ENCODE peak calls at places on chromosomes 3 and 15, in four cellular contexts. K is tibial artery, L is sigmoid colon, H is right atrium auricular region. X is an unnamed sample.

GRCh38 chr3:4895848-4896247 is 83.4 kb upstream of the BHLHE40 start:
- DNase-seq in K (peak), L (no peak), H (no peak), X (no peak)

GRCh38 chr3:141530133-141530768 is 43.4 kb downstream of the RASA2 start:
- DNase-seq in K (no peak), L (no peak), H (no peak), X (no peak)

GRCh38 chr3:136197159-136197715 is 1.1 kb upstream of the MSL2 start:
- DNase-seq in K (no peak), L (no peak), H (no peak), X (no peak)

GRCh38 chr3:77259701-77260100 is 219.8 kb downstream of the ROBO2 start:
- DNase-seq in K (no peak), L (no peak), H (no peak), X (no peak)

GRCh38 chr3:45043715-45044299 is 17.7 kb downstream of the CLEC3B start:
- DNase-seq in K (no peak), L (no peak), H (no peak), X (no peak)

GRCh38 chr3:197151562-197151961 is 121.9 kb upstream of the MELTF start:
- DNase-seq in K (peak), L (no peak), H (peak), X (no peak)

GRCh38 chr3:33645060-33645841 is 72.8 kb downstream of the CLASP2 start:
- DNase-seq in K (no peak), L (no peak), H (no peak), X (no peak)

GRCh38 chr3:31815631-31816440 is 165.2 kb downstream of the OSBPL10 start:
- DNase-seq in K (no peak), L (no peak), H (no peak), X (no peak)

GRCh38 chr15:84955089-84955848 is 26.4 kb upstream of the PDE8A start:
- DNase-seq in K (peak), L (peak), H (peak), X (no peak)

GRCh38 chr15:89307791-89308190 is 26.8 kb downstream of the POLG start:
- DNase-seq in K (no peak), L (no peak), H (no peak), X (no peak)

GRCh38 chr3:136989781-136990524 is 32.2 kb downstream of the IL20RB start:
- DNase-seq in K (no peak), L (no peak), H (no peak), X (no peak)

GRCh38 chr3:48636149-48636548 is 888 bp upstream of the SLC26A6 start:
- DNase-seq in K (no peak), L (no peak), H (no peak), X (no peak)

GRCh38 chr3:48634661-48635221 is 520 bp downstream of the SLC26A6 start:
- DNase-seq in K (peak), L (peak), H (peak), X (no peak)

GRCh38 chr3:48639944-48640606 is 4.8 kb upstream of the SLC26A6 start:
- DNase-seq in K (no peak), L (no peak), H (no peak), X (no peak)

GRCh38 chr3:48635222-48636021 is at the start of gene SLC26A6:
- DNase-seq in K (peak), L (peak), H (peak), X (peak)

DNA sequence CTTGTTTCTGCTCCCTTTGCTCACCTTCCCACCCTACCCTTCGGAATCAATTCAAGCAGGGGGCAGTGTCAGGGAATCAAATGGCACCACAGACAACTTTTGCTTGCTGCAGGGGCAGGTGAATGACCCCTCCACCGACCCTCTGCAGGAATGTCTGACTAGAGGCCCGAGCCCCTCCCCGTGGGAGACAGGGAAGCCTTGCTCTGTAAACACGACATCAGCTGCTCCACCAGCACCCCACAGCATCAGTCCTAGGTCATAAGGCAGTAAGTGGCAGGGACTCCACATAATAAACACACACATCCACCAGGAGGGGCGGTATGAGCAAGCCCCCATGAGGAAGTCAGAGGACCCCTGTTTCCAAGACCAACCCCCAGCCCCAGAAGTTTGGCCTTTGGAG is 2.0 kb upstream of the SLC26A6 start:
- DNase-seq in K (no peak), L (no peak), H (no peak), X (no peak)
- TF ChIP-seq CTCF in K (no peak), L (no peak), H (no peak), X (no peak)

DNA sequence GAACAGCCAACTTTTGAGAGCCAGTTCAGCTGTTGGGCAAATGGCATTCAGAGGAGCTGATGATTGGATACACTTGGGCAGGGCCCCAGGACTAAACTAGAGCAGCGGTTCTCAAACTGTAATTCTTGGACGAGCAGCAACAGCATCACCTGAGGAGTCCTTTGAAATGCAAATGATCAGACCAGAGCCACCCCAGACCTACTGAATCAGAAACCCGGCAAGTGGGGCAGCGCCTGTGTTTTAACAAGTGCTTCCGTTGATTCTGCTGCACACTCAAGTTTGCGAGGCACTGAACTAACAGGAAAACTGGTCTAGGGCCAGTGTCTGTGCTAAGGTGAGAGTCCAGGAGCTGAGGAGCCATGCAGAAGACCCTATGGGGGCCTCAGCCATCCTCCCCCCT is 239.7 kb downstream of the UACA start:
- DNase-seq in K (no peak), L (peak), H (no peak), X (no peak)
- TF ChIP-seq CTCF in K (no peak), L (no peak), H (no peak), X (no peak)

GRCh38 chr3:37145607-37146006 is 28.8 kb downstream of the LRRFIP2 start:
- DNase-seq in K (no peak), L (no peak), H (no peak), X (no peak)
- TF ChIP-seq CTCF in K (no peak), L (no peak), H (no peak), X (no peak)

GRCh38 chr3:52572221-52572620 is 35.8 kb downstream of the UQCC5 start:
- DNase-seq in K (no peak), L (no peak), H (no peak), X (no peak)

GRCh38 chr3:52570076-52570475 is 33.7 kb downstream of the UQCC5 start:
- DNase-seq in K (no peak), L (no peak), H (no peak), X (no peak)

DNA sequence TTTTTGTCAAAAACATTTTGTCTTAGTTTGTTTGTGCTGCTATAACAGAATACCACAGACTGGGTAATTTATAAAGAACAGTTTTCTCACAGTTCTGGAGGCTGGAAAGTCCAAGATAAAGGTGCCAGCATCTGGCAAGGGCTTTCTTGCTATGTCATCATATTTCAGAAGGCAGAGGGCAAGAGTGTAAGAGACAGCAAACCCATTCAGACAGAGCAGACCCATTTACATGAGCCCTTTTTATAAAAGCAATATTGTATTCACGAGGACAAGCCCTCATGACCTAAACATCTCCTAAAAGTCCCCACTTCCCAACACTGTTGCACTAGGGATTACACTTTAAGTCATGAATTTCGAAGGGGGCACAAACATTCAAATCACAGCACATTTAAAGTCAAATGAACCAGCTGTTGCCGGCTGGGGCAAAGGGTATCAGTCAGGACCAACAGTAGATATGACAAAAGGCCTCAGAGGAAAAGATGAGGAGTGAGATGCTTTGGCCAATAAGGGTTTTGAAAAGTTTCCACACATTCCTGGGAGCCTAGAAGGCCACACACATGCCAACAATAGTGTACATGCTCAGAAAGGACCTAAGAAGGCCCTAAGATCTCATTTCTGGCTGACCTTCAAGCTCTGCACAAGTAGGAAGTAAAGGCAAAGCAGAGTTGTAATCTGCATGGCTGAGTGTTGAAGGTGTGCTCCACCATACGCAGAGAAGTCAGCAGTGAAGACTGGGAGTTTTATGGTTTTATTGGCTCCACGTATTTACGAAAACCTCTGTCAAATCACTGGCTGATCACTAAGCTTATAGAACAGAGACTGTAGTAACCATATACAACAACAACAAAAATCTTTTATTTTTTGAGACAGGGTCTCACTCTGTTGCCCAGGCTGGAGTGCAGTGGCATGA is 37.9 kb downstream of the UQCC5 start:
- DNase-seq in K (no peak), L (no peak), H (no peak), X (no peak)
- TF ChIP-seq CTCF in K (no peak), L (no peak), H (no peak), X (no peak)